ENCODE peak calls at places on chromosomes 4 and X, in eight cellular contexts. J is C1 segment of cervical spinal cord; F is germinal center; A is astrocyte of the spinal cord; R is NT2/D1; N is CD4-positive, alpha-beta T cell; S is HFFc6; O is endothelial cell. V is an unnamed sample.
A peak's percentile ranks its signal among the peaks of the same experiment; 100 is the strongest.

GRCh38 chr4:7769936-7770674 is 169.6 kb downstream of the AFAP1 start:
- DNase-seq in O (peak; percentile 47), N (no peak), S (peak; percentile 28), R (peak; percentile 28), A (no peak), J (no peak), F (no peak), V (peak; percentile 31)

GRCh38 chrX:67612231-67612630 is 68.4 kb downstream of the AR start:
- DNase-seq in R (no peak), O (no peak), A (peak; percentile 61), S (peak; percentile 31), N (no peak), J (no peak), F (no peak), V (no peak)

GRCh38 chr4:37427193-37427592 is 182.7 kb downstream of the NWD2 start:
- DNase-seq in N (no peak), S (no peak), R (no peak), F (no peak), O (no peak), A (no peak), J (no peak), V (no peak)

GRCh38 chr4:170497105-170497504 is 407.3 kb upstream of the AADAT start:
- DNase-seq in A (no peak), N (no peak), F (no peak), O (no peak), J (no peak), S (no peak), R (no peak), V (peak; percentile 2)

GRCh38 chrX:13203281-13203680 is 116.6 kb downstream of the ATXN3L start:
- DNase-seq in N (no peak), A (no peak), F (no peak), O (no peak), R (no peak), S (no peak), J (no peak), V (no peak)

GRCh38 chrX:41720125-41720780 is 3.7 kb upstream of the GPR82 start:
- DNase-seq in F (peak; percentile 19), O (no peak), S (peak; percentile 2), N (no peak), R (no peak), J (no peak), A (no peak), V (peak; percentile 20)

GRCh38 chr4:87843936-87844335 is 11.2 kb downstream of the MEPE start:
- DNase-seq in A (peak; percentile 86), N (no peak), S (peak; percentile 74), R (no peak), F (no peak), O (no peak), J (no peak), V (peak; percentile 61)

GRCh38 chr4:178415925-178416324 is 973.7 kb upstream of the AGA start:
- DNase-seq in J (no peak), A (no peak), S (no peak), N (no peak), R (no peak), O (no peak), F (no peak), V (no peak)

GRCh38 chr4:6840062-6840976 is 57.8 kb downstream of the KIAA0232 start:
- DNase-seq in J (no peak), A (peak; percentile 51), O (no peak), R (no peak), F (no peak), N (no peak), S (peak; percentile 8), V (peak; percentile 92)

GRCh38 chrX:147848009-147848408 is 63.7 kb upstream of the FMR1 start:
- DNase-seq in N (no peak), J (no peak), S (no peak), R (no peak), F (no peak), O (no peak), A (no peak), V (peak; percentile 20)

GRCh38 chr4:74671074-74671698 is 123.1 kb downstream of the BTC start:
- DNase-seq in S (peak; percentile 68), A (peak; percentile 84), J (no peak), O (peak; percentile 61), N (peak; percentile 17), R (peak; percentile 44), F (no peak), V (peak; percentile 69)

GRCh38 chr4:130808492-130808891 is 1712.5 kb downstream of the C4orf33 start:
- DNase-seq in R (no peak), A (peak; percentile 38), F (no peak), N (no peak), S (peak; percentile 5), O (peak; percentile 9), J (no peak), V (no peak)

GRCh38 chr4:41949531-41949930 is 14.3 kb downstream of the TMEM33 start:
- DNase-seq in R (no peak), S (no peak), A (no peak), N (no peak), O (no peak), F (no peak), J (no peak), V (no peak)

GRCh38 chrX:85243155-85243554 is 424 bp downstream of the SATL1 start:
- DNase-seq in S (no peak), J (no peak), A (no peak), N (no peak), O (no peak), R (no peak), F (peak; percentile 2), V (no peak)

GRCh38 chr4:107069049-107069448 is 32.9 kb upstream of the DKK2 start:
- DNase-seq in A (peak; percentile 54), J (no peak), S (peak; percentile 53), F (no peak), O (no peak), R (no peak), N (no peak), V (no peak)

GRCh38 chr4:174119051-174119450 is 164.4 kb downstream of the FBXO8 start:
- DNase-seq in J (no peak), N (no peak), A (peak; percentile 47), S (peak; percentile 13), F (no peak), R (no peak), O (no peak), V (peak; percentile 16)

GRCh38 chrX:142184756-142185602 is 20.1 kb downstream of the MAGEC2 start:
- DNase-seq in R (no peak), S (no peak), F (no peak), N (no peak), O (no peak), A (no peak), J (no peak), V (no peak)

GRCh38 chr4:15794905-15795304 is 16.8 kb downstream of the CD38 start:
- DNase-seq in O (no peak), F (no peak), R (no peak), J (no peak), N (no peak), A (no peak), S (no peak), V (no peak)

GRCh38 chr4:159496248-159496647 is 393.4 kb downstream of the RAPGEF2 start:
- DNase-seq in O (no peak), R (no peak), F (no peak), N (no peak), S (no peak), A (no peak), J (no peak), V (no peak)

V was measured in myocyte.